ENCODE peak calls at places on chromosome 16, in four cellular contexts. R is HepG2, B is GM12878, P is K562. Q is an unnamed sample.

GRCh38 chr16:84058664-84059063 is 16.1 kb upstream of the SLC38A8 start:
- DNase-seq in R (no peak), P (no peak), B (no peak), Q (no peak)

GRCh38 chr16:51237207-51237606 is 86.1 kb upstream of the SALL1 start:
- DNase-seq in R (no peak), B (no peak), P (no peak), Q (no peak)

GRCh38 chr16:66154801-66155200 is 211.7 kb upstream of the CDH5 start:
- DNase-seq in B (no peak), R (no peak), P (no peak), Q (no peak)

GRCh38 chr16:30658731-30659506 is 688 bp downstream of the FBRS start:
- DNase-seq in R (peak), B (peak), P (peak), Q (peak)

GRCh38 chr16:83937267-83937666 is 15.8 kb upstream of the OSGIN1 start:
- DNase-seq in R (no peak), P (no peak), B (no peak), Q (no peak)

GRCh38 chr16:27408602-27409031 is 6.6 kb downstream of the IL21R start:
- DNase-seq in B (peak), R (no peak), P (no peak), Q (no peak)

GRCh38 chr16:1414532-1415265 is at the start of gene UNKL:
- DNase-seq in B (no peak), R (peak), P (peak), Q (peak)

GRCh38 chr16:70735141-70735979 is 49.5 kb upstream of the MTSS2 start:
- DNase-seq in B (no peak), P (no peak), R (peak), Q (no peak)

GRCh38 chr16:58102665-58103427 is 26.3 kb downstream of the CFAP20 start:
- DNase-seq in B (no peak), P (no peak), R (no peak), Q (no peak)

GRCh38 chr16:3810198-3810664 is 70.3 kb downstream of the CREBBP start:
- DNase-seq in P (no peak), R (no peak), B (peak), Q (no peak)

GRCh38 chr16:54326266-54326662 is 39.7 kb upstream of the IRX3 start:
- DNase-seq in R (no peak), P (no peak), B (no peak), Q (no peak)

GRCh38 chr16:12187939-12188673 is 211.6 kb downstream of the SNX29 start:
- DNase-seq in P (no peak), B (no peak), R (peak), Q (no peak)

GRCh38 chr16:77194295-77195231 is 3.6 kb downstream of the MON1B start:
- DNase-seq in R (no peak), B (no peak), P (no peak), Q (no peak)

GRCh38 chr16:11797957-11798299 is 870 bp upstream of the ZC3H7A start:
- DNase-seq in B (no peak), R (no peak), P (no peak), Q (peak)

GRCh38 chr16:974001-974601 is 3.3 kb upstream of the LMF1 start:
- DNase-seq in B (no peak), P (no peak), R (no peak), Q (no peak)

GRCh38 chr16:31138621-31139578 is 3.4 kb upstream of the PRSS8 start:
- DNase-seq in R (peak), B (no peak), P (no peak), Q (no peak)

GRCh38 chr16:52455549-52456277 is 91.2 kb downstream of the TOX3 start:
- DNase-seq in B (no peak), P (no peak), R (no peak), Q (no peak)

GRCh38 chr16:24508614-24509013 is 30.8 kb upstream of the RBBP6 start:
- DNase-seq in P (no peak), R (no peak), B (no peak), Q (no peak)

GRCh38 chr16:67967956-67968439 is 439 bp downstream of the SLC12A4 start:
- DNase-seq in B (no peak), P (peak), R (no peak), Q (peak)

GRCh38 chr16:78916928-78917545 is 683.5 kb downstream of the MAF start:
- DNase-seq in R (no peak), P (no peak), B (no peak), Q (no peak)

GRCh38 chr16:4184038-4184702 is 57.7 kb downstream of the SRL start:
- DNase-seq in B (no peak), P (peak), R (no peak), Q (no peak)

GRCh38 chr16:11383481-11384183 is 38.4 kb downstream of the RMI2 start:
- DNase-seq in P (no peak), B (no peak), R (no peak), Q (no peak)

GRCh38 chr16:278863-279366 is 1.5 kb upstream of the ARHGDIG start:
- DNase-seq in R (peak), P (no peak), B (peak), Q (no peak)

GRCh38 chr16:30472328-30472942 is at the start of gene ITGAL:
- DNase-seq in P (no peak), R (no peak), B (peak), Q (no peak)

GRCh38 chr16:67299269-67299668 is 19.9 kb downstream of the PLEKHG4 start:
- DNase-seq in R (no peak), B (no peak), P (no peak), Q (no peak)

GRCh38 chr16:2468142-2468724 is 2.9 kb upstream of the NTN3 start:
- DNase-seq in R (no peak), P (no peak), B (no peak), Q (peak)

GRCh38 chr16:3716831-3717234 is 491 bp downstream of the TRAP1 start:
- DNase-seq in B (no peak), R (no peak), P (no peak), Q (peak)

DNA sequence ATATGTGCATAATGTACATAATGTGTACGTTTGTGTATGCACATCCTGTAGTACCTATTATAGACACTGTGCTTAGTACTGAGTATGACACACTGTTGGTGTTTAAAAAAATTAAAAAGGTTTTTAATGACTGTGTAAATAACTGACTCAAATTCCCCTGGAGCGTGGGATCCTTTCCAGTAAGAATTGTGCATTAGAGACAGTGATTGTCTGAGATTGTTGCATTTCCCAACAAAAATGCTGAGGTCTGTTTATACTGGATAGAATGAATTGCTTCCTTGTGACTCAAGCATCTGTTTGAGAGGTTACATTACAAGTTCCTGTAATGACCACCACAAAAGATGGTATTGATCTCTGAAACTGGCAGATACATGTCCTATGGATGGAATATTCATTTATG is 229.0 kb downstream of the CDH11 start:
- DNase-seq in R (no peak), B (no peak), P (no peak), Q (no peak)
- TF ChIP-seq BHLHE40 in R (no peak), B (no peak), P (no peak), Q (no peak)

GRCh38 chr16:48592839-48593429 is 17.0 kb downstream of the N4BP1 start:
- DNase-seq in R (no peak), B (no peak), P (no peak), Q (no peak)
- TF ChIP-seq TARDBP in R (no peak), B (no peak), P (no peak), Q (no peak)

GRCh38 chr16:81278526-81278925 is 36.2 kb upstream of the GAN start:
- DNase-seq in P (no peak), B (no peak), R (no peak), Q (no peak)

GRCh38 chr16:81277681-81278080 is 37.1 kb upstream of the GAN start:
- DNase-seq in B (no peak), P (no peak), R (no peak), Q (no peak)

GRCh38 chr16:81283044-81283443 is 31.7 kb upstream of the GAN start:
- DNase-seq in P (no peak), R (no peak), B (no peak), Q (no peak)

GRCh38 chr16:81279375-81279774 is 35.4 kb upstream of the GAN start:
- DNase-seq in P (no peak), R (no peak), B (no peak), Q (no peak)

DNA sequence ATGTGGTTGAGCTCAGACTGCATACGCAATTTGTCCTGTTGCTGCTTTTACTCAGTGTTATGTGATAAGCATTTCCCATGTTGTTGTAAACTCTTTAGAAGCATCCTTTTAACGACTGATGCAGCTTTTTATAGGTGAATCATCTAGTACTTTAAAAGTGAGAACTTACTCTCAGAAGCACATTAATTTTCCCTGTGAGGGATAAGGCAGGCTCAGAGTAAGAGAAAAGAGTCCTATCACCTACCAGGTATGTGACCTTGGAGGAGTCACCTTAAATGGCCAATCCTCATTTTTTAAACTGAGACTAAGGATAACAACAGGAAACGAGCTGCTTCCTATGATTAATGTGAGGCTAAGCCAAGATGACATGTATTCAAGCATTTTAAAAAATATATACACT is 34.4 kb upstream of the GAN start:
- DNase-seq in B (no peak), P (no peak), R (no peak), Q (no peak)
- TF ChIP-seq BHLHE40 in B (no peak), P (no peak), R (no peak), Q (no peak)

DNA sequence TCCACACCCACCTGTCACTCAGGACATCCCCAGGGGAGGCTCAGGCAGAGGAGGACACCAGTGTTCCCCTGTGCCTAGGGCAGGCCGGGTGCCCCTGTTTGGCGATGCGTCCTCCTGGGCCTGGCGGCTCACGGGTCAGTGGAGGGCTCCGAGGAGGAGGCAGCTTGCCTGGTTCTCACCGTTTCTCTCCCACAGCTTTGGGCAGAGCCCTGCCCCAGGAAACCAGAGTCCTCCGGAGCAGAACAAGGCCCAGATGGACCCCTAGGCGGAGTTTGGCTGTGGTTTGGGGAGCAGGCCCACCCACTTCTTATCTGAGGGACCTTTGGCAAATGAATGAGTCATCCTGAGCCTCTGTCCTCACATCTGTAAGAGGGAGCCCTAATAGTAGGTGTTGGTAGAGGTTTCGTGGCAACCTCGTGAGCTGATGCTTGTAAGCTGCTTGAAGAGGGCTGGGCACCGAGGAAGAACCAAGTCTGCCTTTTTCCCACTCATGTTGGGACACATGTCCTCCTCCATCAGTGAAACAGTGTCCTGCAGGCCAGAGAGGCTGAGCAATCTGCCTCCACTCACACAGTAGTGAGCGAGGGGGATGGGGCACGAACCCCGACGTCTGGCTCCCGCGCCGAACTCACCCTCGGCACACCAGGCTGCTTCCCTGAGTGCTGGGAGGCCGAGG is 247.0 kb upstream of the CIBAR2 start:
- DNase-seq in P (peak), B (no peak), R (no peak), Q (no peak)
- TF ChIP-seq TARDBP in P (no peak), B (no peak), R (no peak), Q (no peak)

GRCh38 chr16:75703341-75703740 is 2.1 kb upstream of the DUXB start:
- DNase-seq in P (no peak), B (no peak), R (no peak), Q (no peak)
- TF ChIP-seq BHLHE40 in P (no peak), B (no peak), R (no peak), Q (no peak)

GRCh38 chr16:89105599-89106151 is 12.0 kb downstream of the ACSF3 start:
- DNase-seq in B (no peak), P (no peak), R (no peak), Q (no peak)

GRCh38 chr16:89104303-89104702 is 10.7 kb downstream of the ACSF3 start:
- DNase-seq in B (no peak), P (no peak), R (no peak), Q (no peak)

GRCh38 chr16:89106533-89107208 is 13.0 kb downstream of the ACSF3 start:
- DNase-seq in R (no peak), B (no peak), P (no peak), Q (no peak)

GRCh38 chr16:89103781-89104180 is 10.1 kb downstream of the ACSF3 start:
- DNase-seq in P (no peak), B (no peak), R (no peak), Q (no peak)

DNA sequence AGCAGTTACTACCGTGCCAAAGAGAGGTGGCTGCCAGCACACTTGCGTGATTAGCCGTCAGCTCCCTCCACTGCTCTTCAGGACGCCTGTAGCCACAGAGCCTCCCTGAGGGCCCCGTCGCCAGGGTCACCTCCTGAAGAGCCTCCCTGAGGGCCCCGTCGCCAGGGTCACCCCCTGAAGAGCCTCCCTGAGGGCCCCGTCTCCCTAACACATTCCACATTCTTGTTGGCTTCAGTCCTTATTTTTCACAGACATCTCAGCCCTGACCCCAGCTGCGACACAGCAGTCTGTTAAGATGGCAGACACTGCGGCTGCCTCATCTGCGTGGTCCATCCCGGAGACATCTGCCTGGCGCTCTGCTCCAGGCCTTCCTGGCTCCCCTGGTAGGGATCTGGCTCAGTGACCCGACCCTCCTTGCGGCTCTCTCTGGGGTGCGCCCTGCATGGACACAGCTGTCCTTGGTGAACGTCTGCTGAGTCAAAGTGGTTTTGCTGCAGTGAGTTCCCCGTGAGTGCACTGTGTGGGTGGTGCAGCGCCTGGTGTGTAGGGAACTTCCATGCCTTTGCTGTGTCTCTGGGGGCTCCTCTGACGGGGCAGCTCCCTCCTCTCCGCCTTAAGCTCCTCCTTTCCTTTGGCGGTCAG is 11.4 kb downstream of the ACSF3 start:
- DNase-seq in R (no peak), P (no peak), B (no peak), Q (no peak)
- TF ChIP-seq TARDBP in R (no peak), P (no peak), B (no peak), Q (no peak)

DNA sequence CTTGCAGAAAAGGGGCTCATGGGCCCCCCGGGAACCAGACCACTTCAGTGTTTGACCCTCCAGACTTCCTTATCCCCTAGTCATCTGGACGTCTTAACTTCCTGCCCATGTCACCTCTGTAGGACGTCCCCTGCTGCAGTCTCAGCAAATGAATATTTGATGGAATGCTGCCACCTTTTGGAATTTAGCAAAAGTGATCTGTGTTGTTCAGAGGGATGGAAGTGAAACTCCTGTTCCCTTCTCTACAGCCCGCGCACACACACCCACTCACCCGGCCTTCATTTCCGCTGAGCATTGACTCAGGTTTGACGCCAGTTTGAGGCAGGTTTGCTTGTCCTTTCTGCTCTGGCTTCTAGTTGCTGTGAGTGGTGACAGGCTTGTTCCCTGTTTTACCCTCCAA is 507.2 kb upstream of the EEF2KMT start:
- DNase-seq in P (no peak), B (no peak), R (peak), Q (peak)
- TF ChIP-seq BHLHE40 in P (no peak), B (no peak), R (no peak), Q (no peak)

GRCh38 chr16:20898938-20899502 is 1.1 kb downstream of the DCUN1D3 start:
- DNase-seq in R (peak), B (no peak), P (no peak), Q (no peak)

GRCh38 chr16:20901441-20902112 is 1.0 kb downstream of the LYRM1 start:
- DNase-seq in R (peak), B (no peak), P (no peak), Q (peak)

GRCh38 chr16:20901068-20901440 is 483 bp downstream of the LYRM1 start:
- DNase-seq in P (no peak), B (no peak), R (no peak), Q (no peak)

GRCh38 chr16:20899503-20900298 is 457 bp downstream of the DCUN1D3 start:
- DNase-seq in B (no peak), P (no peak), R (peak), Q (peak)

GRCh38 chr16:20900299-20901067 is at the start of the genes DCUN1D3 and LYRM1:
- DNase-seq in R (peak), B (peak), P (peak), Q (peak)
- TF ChIP-seq TARDBP in R (peak), B (no peak), P (no peak), Q (no peak)

GRCh38 chr16:69523571-69523970 is 42.2 kb upstream of the NFAT5 start:
- DNase-seq in B (no peak), P (no peak), R (no peak), Q (no peak)
- TF ChIP-seq BHLHE40 in B (no peak), P (no peak), R (no peak), Q (no peak)

GRCh38 chr16:56637814-56638750 is at the start of gene MT1A:
- DNase-seq in B (no peak), R (peak), P (peak), Q (no peak)
- TF ChIP-seq TARDBP in B (no peak), R (peak), P (no peak), Q (no peak)

Q was measured in HEK293T.